ENCODE peak calls at places on chromosomes 5 and 9, in seven cellular contexts. Q, G, J, N, E, L and Z are unnamed samples.

GRCh38 chr9:132147331-132147730 is 14.5 kb upstream of the NTNG2 start:
- DNase-seq in E (no peak), Q (no peak), L (no peak), J (no peak), G (no peak), N (no peak), Z (no peak)

GRCh38 chr5:81315830-81316229 is 14.4 kb downstream of the ZCCHC9 start:
- DNase-seq in G (no peak), Q (no peak), E (no peak), N (no peak), J (no peak), L (no peak), Z (no peak)

GRCh38 chr5:1415626-1416360 is 29.4 kb downstream of the SLC6A3 start:
- DNase-seq in G (no peak), N (no peak), J (no peak), L (no peak), Q (no peak), E (no peak), Z (no peak)

GRCh38 chr5:147226512-147226911 is 8.3 kb upstream of the STK32A start:
- DNase-seq in G (no peak), N (no peak), J (no peak), Q (no peak), E (no peak), L (no peak), Z (no peak)

GRCh38 chr9:105959491-105959890 is 265.1 kb downstream of the TMEM38B start:
- DNase-seq in Q (no peak), G (no peak), L (no peak), E (no peak), J (no peak), N (no peak), Z (no peak)

GRCh38 chr5:153907170-153907775 is 131.4 kb downstream of the FAM114A2 start:
- DNase-seq in E (no peak), L (no peak), J (no peak), Q (no peak), N (no peak), G (no peak), Z (no peak)

GRCh38 chr9:109483771-109484442 is 14.2 kb downstream of the PTPN3 start:
- DNase-seq in E (no peak), L (no peak), Q (no peak), G (peak), N (no peak), J (no peak), Z (no peak)

GRCh38 chr5:108726446-108727091 is 21.1 kb upstream of the FER start:
- DNase-seq in Q (peak), G (no peak), E (no peak), J (no peak), N (no peak), L (no peak), Z (no peak)

GRCh38 chr5:78295035-78295961 is 800 bp upstream of the AP3B1 start:
- DNase-seq in N (peak), E (no peak), L (no peak), G (peak), J (peak), Q (peak), Z (peak)

GRCh38 chr9:72635197-72635596 is 113.8 kb downstream of the TMC1 start:
- DNase-seq in J (no peak), L (no peak), E (peak), Q (no peak), G (no peak), N (no peak), Z (no peak)

GRCh38 chr5:138986186-138986775 is 111.1 kb upstream of the LRRTM2 start:
- DNase-seq in Q (no peak), E (no peak), N (no peak), L (no peak), G (no peak), J (no peak), Z (no peak)

GRCh38 chr5:128252794-128253193 is 169.2 kb downstream of the SLC12A2 start:
- DNase-seq in E (no peak), N (no peak), G (no peak), Q (no peak), J (no peak), L (no peak), Z (no peak)

GRCh38 chr5:31027726-31028125 is 165.8 kb upstream of the CDH6 start:
- DNase-seq in E (no peak), L (no peak), G (no peak), J (no peak), N (no peak), Q (no peak), Z (no peak)

GRCh38 chr9:135822383-135822755 is 85.0 kb downstream of the CAMSAP1 start:
- DNase-seq in N (no peak), E (no peak), J (no peak), Q (no peak), G (no peak), L (no peak), Z (no peak)

GRCh38 chr9:93112116-93112863 is 16.3 kb downstream of the CARD19 start:
- DNase-seq in E (no peak), L (peak), J (no peak), N (no peak), G (no peak), Q (no peak), Z (peak)

GRCh38 chr9:95857122-95857521 is 18.4 kb upstream of the ERCC6L2 start:
- DNase-seq in N (no peak), G (peak), E (no peak), J (no peak), Q (no peak), L (no peak), Z (no peak)

GRCh38 chr9:133770076-133770777 is 32.1 kb upstream of the SARDH start:
- DNase-seq in N (no peak), J (peak), L (peak), E (no peak), G (no peak), Q (no peak), Z (peak)

GRCh38 chr9:3835393-3835792 is 309.6 kb upstream of the RFX3 start:
- DNase-seq in E (no peak), L (no peak), J (no peak), N (no peak), Q (no peak), G (no peak), Z (no peak)

GRCh38 chr9:96217756-96218693 is 84.0 kb downstream of the HSD17B3 start:
- DNase-seq in G (peak), J (peak), Q (peak), L (peak), E (no peak), N (peak), Z (peak)

GRCh38 chr5:132059043-132059695 is 1.3 kb upstream of the IL3 start:
- DNase-seq in G (no peak), Q (no peak), J (peak), L (no peak), E (no peak), N (no peak), Z (peak)

GRCh38 chr9:76658510-76659231 is 105.6 kb upstream of the PCA3 start:
- DNase-seq in E (peak), G (no peak), Q (no peak), N (no peak), L (no peak), J (no peak), Z (no peak)

GRCh38 chr5:14341571-14342225 is 198.6 kb downstream of the TRIO start:
- DNase-seq in E (no peak), G (no peak), J (no peak), N (no peak), L (no peak), Q (no peak), Z (no peak)

GRCh38 chr5:160118349-160119141 is 705 bp downstream of the PWWP2A start:
- DNase-seq in E (no peak), L (peak), Q (peak), J (peak), N (peak), G (no peak), Z (peak)

GRCh38 chr9:75282047-75282446 is 193.7 kb downstream of the OSTF1 start:
- DNase-seq in L (no peak), E (no peak), J (no peak), G (no peak), N (no peak), Q (no peak), Z (no peak)
- TF ChIP-seq CTCF in L (no peak), E (no peak), J (no peak), G (no peak), N (no peak), Q (no peak), Z (no peak)

DNA sequence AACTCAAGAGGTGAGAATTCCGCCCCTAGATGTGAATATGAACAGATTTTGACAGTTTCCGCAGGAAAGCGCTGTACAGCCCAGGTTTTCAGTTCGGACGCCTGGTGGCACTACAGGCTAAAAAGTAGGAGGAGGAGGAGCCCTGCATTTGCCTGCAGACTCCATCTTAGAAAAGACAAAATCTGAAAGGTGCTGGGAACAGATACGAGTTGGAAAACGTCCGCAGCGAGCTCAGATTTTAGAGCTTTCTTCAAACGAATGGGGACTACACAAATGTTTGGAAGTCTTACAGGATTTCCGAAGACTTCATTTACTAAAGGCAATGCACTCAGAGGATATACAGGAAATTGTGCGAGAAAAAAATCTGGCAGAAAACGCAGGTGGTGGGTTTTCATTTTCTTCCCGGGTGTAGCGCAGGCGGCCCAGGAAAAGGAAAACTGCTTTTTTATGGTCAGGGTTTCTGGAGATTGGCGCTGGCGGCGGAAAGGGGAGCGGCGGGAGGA is 9.9 kb upstream of the PCDHB2 start:
- DNase-seq in E (no peak), L (no peak), G (peak), Q (peak), J (no peak), N (peak), Z (no peak)
- TF ChIP-seq CTCF in E (no peak), L (peak), G (peak), Q (peak), J (peak), N (peak), Z (no peak)

GRCh38 chr5:173530547-173530946 is 85.9 kb downstream of the BOD1 start:
- DNase-seq in L (no peak), G (no peak), Q (no peak), N (no peak), J (no peak), E (no peak), Z (no peak)
- TF ChIP-seq CTCF in L (no peak), G (no peak), Q (no peak), N (no peak), J (no peak), E (peak), Z (no peak)

GRCh38 chr9:124457887-124458431 is 7.7 kb downstream of the ADGRD2 start:
- DNase-seq in Q (no peak), E (no peak), J (no peak), G (no peak), N (no peak), L (no peak), Z (no peak)
- TF ChIP-seq CTCF in Q (no peak), E (peak), J (no peak), G (no peak), N (no peak), L (no peak), Z (no peak)

DNA sequence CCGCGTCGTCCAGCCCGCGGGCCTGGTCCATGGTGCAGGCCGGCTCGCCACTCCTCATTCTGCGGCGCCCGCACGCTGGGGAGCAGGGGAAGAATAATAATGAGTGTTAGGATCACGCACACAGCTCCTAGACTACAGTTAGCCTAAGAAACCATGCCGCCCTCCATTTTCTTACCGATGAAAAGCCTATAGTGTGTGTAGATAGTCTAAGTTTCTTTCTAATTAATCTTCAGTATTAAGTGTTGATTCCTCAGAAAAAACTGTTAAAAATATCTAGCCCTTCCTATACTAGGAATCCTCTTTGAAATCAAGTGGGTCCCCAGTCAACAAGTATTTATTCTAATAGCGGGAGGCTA is 9.3 kb downstream of the ZBED3 start:
- DNase-seq in G (no peak), L (no peak), E (no peak), J (no peak), N (no peak), Q (no peak), Z (no peak)
- TF ChIP-seq CTCF in G (no peak), L (no peak), E (no peak), J (no peak), N (peak), Q (no peak), Z (no peak)

GRCh38 chr9:107336718-107337360 is 53.8 kb downstream of the RAD23B start:
- DNase-seq in G (no peak), N (no peak), L (peak), E (no peak), J (no peak), Q (peak), Z (no peak)

GRCh38 chr9:107340920-107341632 is 58.0 kb downstream of the RAD23B start:
- DNase-seq in E (peak), J (peak), N (peak), L (peak), Q (peak), G (peak), Z (peak)

GRCh38 chr9:107342762-107343161 is 59.7 kb downstream of the RAD23B start:
- DNase-seq in Q (no peak), N (no peak), J (no peak), L (no peak), E (no peak), G (no peak), Z (no peak)

GRCh38 chr9:107337676-107338590 is 54.9 kb downstream of the RAD23B start:
- DNase-seq in J (no peak), Q (peak), E (no peak), N (no peak), G (no peak), L (no peak), Z (no peak)

DNA sequence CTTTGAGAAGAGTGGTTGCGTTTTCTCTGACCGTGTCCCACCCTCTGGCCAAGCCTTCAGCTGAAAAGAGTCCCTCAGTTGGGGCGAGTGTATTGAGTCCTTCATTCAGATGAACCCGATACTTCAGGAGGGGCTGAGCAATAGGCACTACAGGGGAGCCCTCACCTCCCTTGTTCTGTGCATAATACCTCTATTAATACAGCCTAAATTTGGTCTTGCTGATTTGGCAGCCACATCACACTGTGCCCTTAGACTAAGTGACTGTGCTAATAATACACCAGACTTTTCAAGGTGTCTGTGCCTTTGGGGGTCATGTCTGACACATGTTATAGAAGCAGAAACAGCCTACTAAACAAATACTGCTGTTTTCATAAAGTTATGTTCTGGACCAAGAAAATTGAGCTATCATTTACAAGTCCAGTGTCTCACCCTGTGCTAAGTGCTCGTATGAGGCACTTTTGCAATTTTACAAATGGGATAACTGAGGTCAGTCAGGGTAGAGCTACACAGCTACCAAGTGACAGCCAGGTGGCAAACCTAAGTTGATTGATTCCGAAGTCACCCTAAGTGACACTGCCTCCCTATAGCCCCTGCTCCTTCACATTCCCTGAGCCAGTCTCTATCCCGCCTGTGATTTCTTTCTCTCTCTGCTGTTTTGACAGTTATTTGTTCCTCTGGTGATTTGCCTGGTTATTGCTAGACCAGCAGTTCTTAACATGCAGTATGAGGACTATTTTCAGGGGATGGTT is 56.0 kb downstream of the RAD23B start:
- DNase-seq in L (no peak), G (no peak), N (no peak), J (no peak), Q (no peak), E (no peak), Z (no peak)
- TF ChIP-seq CTCF in L (no peak), G (no peak), N (no peak), J (no peak), Q (no peak), E (no peak), Z (no peak)